ENCODE peak calls at places on chromosomes 4 and X, in five cellular contexts. J is occipital lobe; U is M059J; T is stimulated activated CD4-positive, alpha-beta T cell treated with anti-CD3 and anti-CD28 coated beads, TNF-alpha, amount 100 ng/mL, for 48 hours; C is germinal center. K is an unnamed sample.

GRCh38 chr4:37825943-37826281 is 574 bp upstream of the PGM2 start:
- DNase-seq in J (peak; percentile 14), U (no peak), T (no peak), C (peak; percentile 36), K (no peak)

GRCh38 chrX:7061429-7061828 is 86.1 kb upstream of the STS start:
- DNase-seq in J (no peak), U (no peak), T (no peak), C (no peak), K (no peak)

GRCh38 chr4:36043901-36044300 is 200.4 kb downstream of the ARAP2 start:
- DNase-seq in J (no peak), U (peak; percentile 46), T (no peak), C (no peak), K (no peak)

GRCh38 chrX:125711103-125711502 is 391.4 kb downstream of the TEX13C start:
- DNase-seq in J (no peak), U (no peak), T (no peak), C (no peak), K (no peak)

GRCh38 chr4:85127653-85128052 is 161.2 kb upstream of the WDFY3 start:
- DNase-seq in J (no peak), U (peak; percentile 32), T (no peak), C (peak; percentile 70), K (no peak)

GRCh38 chr4:139457318-139457717 is 3.4 kb downstream of the RAB33B start:
- DNase-seq in J (no peak), U (no peak), T (no peak), C (no peak), K (no peak)

GRCh38 chrX:119549327-119550016 is 15.7 kb downstream of the STEEP1 start:
- DNase-seq in J (no peak), U (no peak), T (no peak), C (no peak), K (no peak)

GRCh38 chr4:91064157-91064853 is 937.1 kb downstream of the CCSER1 start:
- DNase-seq in J (no peak), U (peak; percentile 69), T (no peak), C (no peak), K (no peak)

GRCh38 chrX:108268434-108269080 is 169.7 kb downstream of the COL4A6 start:
- DNase-seq in J (no peak), U (peak; percentile 45), T (no peak), C (no peak), K (no peak)

GRCh38 chrX:42127563-42127962 is 204.2 kb upstream of the CASK start:
- DNase-seq in J (no peak), U (no peak), T (no peak), C (no peak), K (no peak)

GRCh38 chrX:68375803-68376202 is 57.5 kb downstream of the OPHN1 start:
- DNase-seq in J (no peak), U (no peak), T (no peak), C (no peak), K (no peak)

GRCh38 chrX:134676440-134676839 is 18.2 kb upstream of the PLAC1 start:
- DNase-seq in J (no peak), U (peak; percentile 89), T (no peak), C (no peak), K (no peak)

GRCh38 chr4:76200771-76201224 is 12.8 kb downstream of the SCARB2 start:
- DNase-seq in J (no peak), U (peak; percentile 20), T (no peak), C (no peak), K (no peak)

GRCh38 chr4:91471280-91471679 is 832.5 kb upstream of the GRID2 start:
- DNase-seq in J (no peak), U (no peak), T (no peak), C (no peak), K (no peak)

GRCh38 chrX:130916636-130917422 is 13.8 kb upstream of the ENOX2 start:
- DNase-seq in J (peak; percentile 1), U (peak; percentile 56), T (no peak), C (peak; percentile 38), K (no peak)

GRCh38 chrX:73127700-73128241 is 48.5 kb upstream of the PABPC1L2A start:
- DNase-seq in J (peak; percentile 0), U (peak; percentile 31), T (no peak), C (no peak), K (peak; percentile 27)

GRCh38 chr4:61493470-61493869 is 293.3 kb downstream of the ADGRL3 start:
- DNase-seq in J (no peak), U (no peak), T (no peak), C (no peak), K (no peak)

GRCh38 chr4:152672403-152673092 is 7.2 kb downstream of the TMEM154 start:
- DNase-seq in J (no peak), U (no peak), T (no peak), C (no peak), K (no peak)

GRCh38 chr4:159137176-159137575 is 34.3 kb downstream of the RAPGEF2 start:
- DNase-seq in J (no peak), U (no peak), T (no peak), C (no peak), K (no peak)

GRCh38 chr4:2827874-2828751 is 15.5 kb upstream of the ADD1 start:
- DNase-seq in J (no peak), U (no peak), T (no peak), C (no peak), K (no peak)

GRCh38 chrX:28586291-28586690 is 955 bp upstream of the IL1RAPL1 start:
- DNase-seq in J (peak; percentile 33), U (no peak), T (no peak), C (no peak), K (no peak)

GRCh38 chrX:71210829-71211228 is 12.2 kb upstream of the GJB1 start:
- DNase-seq in J (no peak), U (no peak), T (no peak), C (no peak), K (no peak)

GRCh38 chr4:52932586-52933482 is 70.7 kb downstream of the RASL11B start:
- DNase-seq in J (no peak), U (no peak), T (no peak), C (no peak), K (no peak)